ENCODE peak calls at places on chromosome 5, in five cellular contexts. D is OCI-LY7; F is stimulated activated CD8-positive, alpha-beta memory T cell treated with anti-CD3 and anti-CD28 coated beads, Interleukin-7, amount 100 ng/mL, for 4 hours; J is H7; N is left ventricle myocardium inferior. O is an unnamed sample.
A peak's percentile ranks its signal among the peaks of the same experiment; 100 is the strongest.

GRCh38 chr5:80175337-80175736 is 80.5 kb downstream of the SERINC5 start:
- DNase-seq in D (no peak), F (no peak), J (no peak), N (no peak), O (no peak)

GRCh38 chr5:142237707-142238106 is 87.1 kb downstream of the SPRY4 start:
- DNase-seq in D (no peak), F (no peak), J (no peak), N (no peak), O (no peak)

GRCh38 chr5:141716009-141716408 is 34.0 kb upstream of the ARAP3 start:
- DNase-seq in D (no peak), F (no peak), J (peak; percentile 49), N (no peak), O (peak; percentile 28)

GRCh38 chr5:138955013-138955660 is 80.0 kb upstream of the LRRTM2 start:
- DNase-seq in D (no peak), F (no peak), J (peak; percentile 52), N (peak; percentile 56), O (peak; percentile 90)

GRCh38 chr5:87410941-87411340 is 1.8 kb downstream of the CCNH start:
- DNase-seq in D (no peak), F (no peak), J (no peak), N (no peak), O (no peak)

GRCh38 chr5:116231288-116231687 is 146.5 kb downstream of the COMMD10 start:
- DNase-seq in D (no peak), F (no peak), J (no peak), N (no peak), O (no peak)

GRCh38 chr5:66247176-66247960 is 103.3 kb downstream of the SREK1 start:
- DNase-seq in D (no peak), F (no peak), J (no peak), N (no peak), O (no peak)

GRCh38 chr5:132498152-132498551 is 7.6 kb upstream of the IRF1 start:
- DNase-seq in D (no peak), F (no peak), J (no peak), N (peak; percentile 24), O (no peak)

GRCh38 chr5:149128023-149128875 is 13.0 kb upstream of the ABLIM3 start:
- DNase-seq in D (peak; percentile 8), F (no peak), J (peak; percentile 73), N (no peak), O (peak; percentile 36)

O was measured in RPMI8226.